ENCODE peak calls at places on chromosome X, in five cellular contexts. B is T follicular helper cell, E is esophagus squamous epithelium, R is NCI-H1105, T is head of caudate nucleus. I is an unnamed sample.

GRCh38 chrX:97310373-97310772 is 426.7 kb downstream of the RPA4 start:
- DNase-seq in B (no peak), E (no peak), R (no peak), T (no peak), I (peak; percentile 10)

GRCh38 chrX:112759512-112759911 is 79.8 kb upstream of the LHFPL1 start:
- DNase-seq in B (no peak), E (no peak), R (no peak), T (no peak), I (no peak)

GRCh38 chrX:29530520-29530919 is 684.8 kb upstream of the MAGEB2 start:
- DNase-seq in B (no peak), E (no peak), R (no peak), T (no peak), I (no peak)

GRCh38 chrX:100600340-100600739 is 15.6 kb downstream of the TNMD start:
- DNase-seq in B (no peak), E (no peak), R (no peak), T (no peak), I (no peak)

GRCh38 chrX:21374994-21375794 is 976 bp downstream of the CNKSR2 start:
- DNase-seq in B (no peak), E (no peak), R (no peak), T (no peak), I (peak; percentile 19)

GRCh38 chrX:37314526-37314925 is 34.6 kb upstream of the PRRG1 start:
- DNase-seq in B (no peak), E (no peak), R (no peak), T (no peak), I (no peak)

GRCh38 chrX:65999563-66000148 is 40.2 kb downstream of the VSIG4 start:
- DNase-seq in B (no peak), E (no peak), R (no peak), T (no peak), I (no peak)

GRCh38 chrX:23784487-23785301 is 1.7 kb downstream of the SAT1 start:
- DNase-seq in B (no peak), E (no peak), R (no peak), T (no peak), I (no peak)

GRCh38 chrX:72029473-72030411 is 102.0 kb downstream of the RTL5 start:
- DNase-seq in B (no peak), E (no peak), R (no peak), T (no peak), I (peak; percentile 84)

GRCh38 chrX:7233632-7234406 is 85.9 kb upstream of the PUDP start:
- DNase-seq in B (no peak), E (no peak), R (no peak), T (no peak), I (peak; percentile 63)

GRCh38 chrX:70476934-70477733 is 32.5 kb downstream of the DLG3 start:
- DNase-seq in B (no peak), E (no peak), R (no peak), T (no peak), I (peak; percentile 92)

GRCh38 chrX:9859711-9860555 is 73.7 kb downstream of the SHROOM2 start:
- DNase-seq in B (no peak), E (no peak), R (no peak), T (no peak), I (no peak)